ENCODE peak calls at places on chromosomes 7 and 10, in seven cellular contexts. J is esophagus muscularis mucosa, X is ovary, H is stomach, W is A549, L is tibial nerve, K is SK-N-SH. U is an unnamed sample. For H3K9me3, the result is how much of the 10 kb centered on the place peaks cover.

GRCh38 chr7:152883858-152884257 is 124.3 kb downstream of the ACTR3B start:
- DNase-seq in K (no peak), L (no peak), X (no peak), H (no peak), J (no peak), W (no peak), U (no peak)

GRCh38 chr10:118471863-118472262 is 123.6 kb downstream of the PRLHR start:
- DNase-seq in K (no peak), W (no peak), L (no peak), H (no peak), X (no peak), J (no peak), U (no peak)

GRCh38 chr10:14409247-14409646 is 78.5 kb upstream of the FRMD4A start:
- DNase-seq in X (no peak), H (no peak), J (no peak), W (no peak), K (no peak), L (no peak), U (no peak)

GRCh38 chr10:13346280-13346819 is 1.7 kb downstream of the SEPHS1 start:
- DNase-seq in L (peak), K (no peak), W (no peak), H (no peak), J (no peak), X (no peak), U (peak)

GRCh38 chr7:135327458-135327857 is 93.8 kb downstream of the STRA8 start:
- DNase-seq in H (no peak), L (no peak), K (no peak), J (no peak), X (no peak), W (no peak), U (no peak)

GRCh38 chr10:6044651-6045599 is 17.2 kb downstream of the IL2RA start:
- DNase-seq in K (no peak), X (no peak), W (no peak), L (no peak), J (peak), H (no peak), U (peak)

GRCh38 chr10:32167450-32167849 is 111.2 kb upstream of the KIF5B start:
- DNase-seq in X (no peak), K (no peak), J (no peak), H (no peak), L (no peak), W (no peak), U (no peak)

GRCh38 chr7:99404977-99405320 is 3.4 kb downstream of the PDAP1 start:
- DNase-seq in J (no peak), K (no peak), W (no peak), X (no peak), H (no peak), L (no peak), U (no peak)

GRCh38 chr10:35641430-35642015 is 573 bp downstream of the FZD8 start:
- DNase-seq in K (peak), J (no peak), H (peak), W (peak), L (no peak), X (no peak), U (no peak)

GRCh38 chr7:80428161-80429054 is 83.5 kb downstream of the GNAT3 start:
- DNase-seq in H (no peak), L (peak), W (peak), X (no peak), K (peak), J (no peak), U (no peak)

GRCh38 chr10:9762966-9763656 is 1254.6 kb upstream of the CELF2 start:
- DNase-seq in X (no peak), K (no peak), J (no peak), W (no peak), H (no peak), L (no peak), U (no peak)

GRCh38 chr7:42244828-42245227 is 7.8 kb upstream of the GLI3 start:
- DNase-seq in X (no peak), L (no peak), H (no peak), K (no peak), J (no peak), W (no peak), U (no peak)

GRCh38 chr10:70233939-70234300 is 691 bp upstream of the PPA1 start:
- DNase-seq in K (peak), X (no peak), L (no peak), W (peak), J (peak), H (no peak), U (no peak)

GRCh38 chr7:78165454-78165853 is 366.9 kb downstream of the PHTF2 start:
- DNase-seq in X (no peak), K (no peak), L (no peak), H (no peak), J (no peak), W (no peak), U (no peak)

GRCh38 chr10:86311900-86312299 is 54.7 kb downstream of the GRID1 start:
- DNase-seq in X (no peak), W (no peak), L (no peak), K (no peak), H (no peak), J (no peak), U (peak)

GRCh38 chr10:95493862-95494261 is 67.3 kb downstream of the SORBS1 start:
- DNase-seq in J (no peak), K (no peak), H (no peak), W (no peak), L (no peak), X (no peak), U (no peak)

GRCh38 chr10:117762819-117763172 is 220.2 kb downstream of the EMX2 start:
- DNase-seq in J (no peak), K (no peak), H (no peak), W (no peak), X (no peak), L (no peak), U (no peak)

GRCh38 chr7:106561657-106562411 is 99.1 kb downstream of the CCDC71L start:
- DNase-seq in W (no peak), J (no peak), X (no peak), H (no peak), K (no peak), L (no peak), U (no peak)

GRCh38 chr10:132591166-132591971 is 53.8 kb downstream of the INPP5A start:
- DNase-seq in L (no peak), J (no peak), K (no peak), W (peak), H (peak), X (no peak), U (peak)

GRCh38 chr10:51879238-51879637 is 179.8 kb upstream of the CSTF2T start:
- DNase-seq in L (no peak), J (no peak), W (no peak), X (no peak), K (no peak), H (no peak), U (peak)

GRCh38 chr10:3180361-3180760 is 7.8 kb upstream of the PITRM1 start:
- DNase-seq in X (no peak), H (no peak), K (no peak), L (no peak), J (no peak), W (no peak), U (no peak)

GRCh38 chr10:116723428-116724281 is 18.7 kb downstream of the HSPA12A start:
- DNase-seq in W (no peak), J (no peak), X (no peak), K (no peak), L (no peak), H (no peak), U (peak)

GRCh38 chr10:124641282-124642075 is 102.7 kb downstream of the FAM53B start:
- DNase-seq in K (peak), L (no peak), J (no peak), H (no peak), X (peak), W (no peak), U (peak)

GRCh38 chr10:49057481-49057880 is 57.8 kb downstream of the VSTM4 start:
- DNase-seq in J (no peak), H (no peak), L (no peak), K (no peak), X (no peak), W (no peak), U (no peak)

GRCh38 chr10:102930720-102931119 is 12.6 kb downstream of the CNNM2 start:
- DNase-seq in W (no peak), X (no peak), H (no peak), J (no peak), L (no peak), K (no peak), U (no peak)

GRCh38 chr7:29764227-29764626 is 42.1 kb upstream of the WIPF3 start:
- DNase-seq in J (no peak), X (no peak), W (no peak), H (peak), L (no peak), K (peak), U (no peak)

GRCh38 chr7:138663741-138664710 is 37.1 kb downstream of the SVOPL start:
- DNase-seq in L (no peak), H (no peak), J (no peak), K (peak), X (peak), W (no peak), U (no peak)

GRCh38 chr7:36226151-36226550 is 73.1 kb downstream of the EEPD1 start:
- DNase-seq in J (no peak), K (no peak), H (no peak), L (no peak), W (no peak), X (no peak), U (no peak)

GRCh38 chr7:129923709-129924108 is 29.1 kb downstream of the UBE2H start:
- DNase-seq in W (no peak), H (no peak), L (no peak), K (no peak), J (no peak), X (no peak), U (no peak)

GRCh38 chr7:81715984-81716588 is 53.8 kb downstream of the HGF start:
- DNase-seq in L (no peak), K (peak), X (no peak), W (no peak), H (no peak), J (no peak), U (no peak)

GRCh38 chr10:25766687-25767221 is 167.3 kb upstream of the MYO3A start:
- DNase-seq in W (no peak), L (no peak), H (no peak), J (no peak), X (no peak), K (peak), U (no peak)

GRCh38 chr7:40535678-40536077 is 400.9 kb downstream of the SUGCT start:
- DNase-seq in L (no peak), X (no peak), K (no peak), W (no peak), H (no peak), J (no peak), U (no peak)

GRCh38 chr7:105707381-105707780 is 126.1 kb upstream of the EFCAB10 start:
- DNase-seq in J (no peak), W (no peak), L (no peak), K (no peak), X (no peak), H (no peak), U (no peak)

GRCh38 chr10:59708816-59709471 is 706 bp downstream of the SLC16A9 start:
- DNase-seq in L (no peak), K (peak), W (peak), H (no peak), J (no peak), X (peak), U (peak)

GRCh38 chr10:131849591-131850489 is 51.0 kb upstream of the PPP2R2D start:
- DNase-seq in W (no peak), K (no peak), J (no peak), X (peak), H (no peak), L (no peak), U (no peak)

GRCh38 chr7:44189993-44190872 is 994 bp upstream of the GCK start:
- DNase-seq in K (no peak), W (no peak), X (no peak), H (no peak), J (no peak), L (no peak), U (no peak)

GRCh38 chr7:2001601-2002442 is 230.9 kb downstream of the MAD1L1 start:
- DNase-seq in X (peak), W (no peak), H (no peak), J (no peak), K (no peak), L (no peak), U (peak)

GRCh38 chr7:137606061-137606674 is 240.6 kb downstream of the DGKI start:
- DNase-seq in J (no peak), L (no peak), K (no peak), X (no peak), W (peak), H (no peak), U (no peak)

GRCh38 chr10:104734408-104734807 is 93.3 kb downstream of the SORCS3 start:
- DNase-seq in X (no peak), K (no peak), J (peak), L (no peak), H (no peak), W (no peak), U (no peak)

DNA sequence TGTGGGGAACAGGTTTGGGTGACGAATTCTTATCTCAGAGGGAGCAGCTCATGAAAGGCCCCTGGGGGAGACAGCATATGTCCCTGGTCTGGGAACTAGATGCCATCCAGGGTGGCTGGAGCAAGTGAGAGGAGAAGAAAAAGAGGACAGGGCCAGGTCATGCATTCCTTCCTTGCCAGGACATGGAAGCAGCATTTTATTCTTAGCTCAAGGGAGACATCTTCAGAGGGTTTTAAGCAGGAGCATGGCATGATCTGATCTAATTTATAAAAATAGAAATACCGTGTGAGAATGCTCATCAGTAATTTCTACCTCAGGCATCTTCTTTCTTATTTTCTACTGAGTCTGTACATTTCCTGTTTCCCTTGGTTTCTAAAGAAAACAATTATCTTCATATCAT is 386.0 kb downstream of the GALNT17 start:
- DNase-seq in K (no peak), W (no peak), J (no peak), H (no peak), X (no peak), L (no peak), U (no peak)
- H3K9me3 ChIP-seq in K (under half), W (under half), J (under half), H (under half), X (under half), L (under half), U (under half)

GRCh38 chr10:1903982-1904381 is 166.7 kb upstream of the ADARB2 start:
- DNase-seq in K (no peak), J (no peak), X (no peak), W (no peak), H (no peak), L (no peak), U (no peak)
- TF ChIP-seq EP300 in K (no peak), J (no peak), X (no peak), W (no peak), H (no peak), L (no peak), U (no peak)

DNA sequence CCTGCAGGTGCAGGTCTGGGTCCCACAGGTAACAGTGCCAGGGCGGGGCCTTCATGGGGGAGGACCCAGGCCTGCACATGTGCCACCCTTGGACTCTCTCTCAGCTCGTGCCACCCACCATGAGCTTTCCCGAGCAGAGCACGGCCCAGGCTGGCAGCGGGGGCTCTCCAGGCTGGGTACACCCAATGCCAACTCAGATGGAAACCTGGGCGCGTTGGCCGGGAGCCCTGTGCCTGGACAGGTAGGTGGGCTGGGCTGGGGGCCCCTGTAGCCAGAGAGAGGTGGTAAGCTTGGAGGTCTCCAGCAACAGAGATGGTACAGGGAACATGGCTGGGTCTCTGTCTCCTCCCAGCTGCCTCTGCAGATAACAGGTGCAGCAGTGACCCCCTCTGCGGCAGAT is 69.9 kb upstream of the ADARB2 start:
- DNase-seq in J (no peak), L (no peak), X (no peak), W (no peak), K (no peak), H (no peak), U (no peak)
- H3K9me3 ChIP-seq in J (under half), L (under half), X (under half), W (under half), K (under half), H (under half), U (under half)

DNA sequence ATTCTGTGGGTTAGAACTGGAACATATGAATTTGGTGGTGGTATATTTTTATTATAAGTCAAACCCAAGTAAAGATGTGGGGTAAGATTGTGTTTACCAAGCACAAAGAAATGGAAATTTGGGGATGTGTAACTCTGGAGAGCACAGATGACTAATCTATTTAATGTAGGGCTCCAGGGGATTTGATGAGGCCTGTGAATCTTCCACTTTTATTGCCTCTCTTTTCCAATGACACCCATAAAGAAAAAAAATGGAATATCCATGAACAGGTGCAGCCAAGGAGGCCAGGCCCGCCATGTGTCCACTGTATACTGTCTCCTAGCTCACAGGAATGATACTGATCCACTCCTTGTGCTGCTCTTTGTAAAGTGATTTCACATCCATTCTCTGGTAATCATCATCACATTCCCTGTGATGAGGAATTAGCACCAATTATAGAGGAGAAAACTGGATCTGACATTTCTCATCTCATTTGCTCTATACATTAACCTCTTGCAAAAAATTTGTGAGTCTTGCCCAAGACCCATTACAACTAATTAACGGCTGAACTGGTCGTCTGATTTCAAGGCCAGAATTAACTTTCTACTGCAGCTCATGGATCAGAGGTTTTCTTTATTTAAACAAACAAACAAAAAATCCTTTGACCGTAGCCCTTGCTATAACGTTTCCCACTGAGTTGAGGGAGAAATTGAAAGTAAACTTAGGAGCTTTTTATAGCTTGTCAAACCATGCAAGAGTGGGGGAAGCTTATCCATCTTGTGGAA is 3.0 kb downstream of the SRGN start:
- DNase-seq in X (no peak), W (no peak), H (no peak), K (no peak), L (no peak), J (no peak), U (no peak)
- TF ChIP-seq EP300 in X (no peak), W (no peak), H (no peak), K (no peak), L (no peak), J (no peak), U (no peak)

GRCh38 chr7:158262284-158263109 is 325.1 kb downstream of the PTPRN2 start:
- DNase-seq in K (no peak), W (no peak), H (no peak), L (no peak), J (no peak), X (no peak), U (no peak)
- H3K9me3 ChIP-seq in K (under half), W (under half), H (under half), L (under half), J (under half), X (under half), U (under half)

DNA sequence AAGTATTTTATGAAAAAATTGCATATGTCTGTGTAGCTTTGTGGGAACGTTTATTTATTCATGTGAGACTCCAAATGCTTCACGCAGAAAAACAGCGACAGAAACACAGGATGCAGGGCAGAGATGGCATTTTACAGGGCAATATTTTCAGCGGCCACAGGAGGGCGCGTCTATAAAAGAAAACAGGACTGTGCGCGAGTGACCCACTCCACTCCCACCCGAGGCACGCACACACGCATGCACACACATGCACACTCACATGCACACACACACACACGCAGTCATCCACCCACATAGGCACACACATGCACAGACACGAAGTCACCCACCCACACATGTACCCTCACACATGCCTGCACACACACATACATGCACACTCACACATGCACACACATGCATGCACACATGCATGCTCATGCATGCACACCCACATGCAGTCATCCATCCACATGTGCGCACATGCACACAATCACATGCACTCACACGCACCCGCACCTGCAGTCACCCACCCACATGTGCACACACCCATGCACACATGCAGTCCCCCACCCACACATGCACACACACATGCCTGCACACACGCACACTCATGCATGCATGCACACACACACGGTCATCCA is 96.3 kb downstream of the DNAJB6 start:
- DNase-seq in J (no peak), K (peak), H (peak), W (peak), X (peak), L (peak), U (peak)
- TF ChIP-seq EP300 in J (no peak), K (no peak), H (no peak), W (no peak), X (no peak), L (no peak), U (no peak)

GRCh38 chr7:153954477-153954876 is 97.7 kb upstream of the DPP6 start:
- DNase-seq in J (no peak), W (no peak), X (no peak), H (no peak), K (no peak), L (no peak), U (no peak)
- H3K9me3 ChIP-seq in J (under half), W (under half), X (under half), H (under half), K (under half), L (under half), U (under half)